ENCODE peak calls at places on chromosomes 6 and 20, in nine cellular contexts. P is amniotic stem cell; G is GM04504; X is stimulated activated naive CD8-positive, alpha-beta T cell treated with anti-CD3 and anti-CD28 coated beads, Interleukin-15, Interleukin-2, amounts not matched to agents 100 U/mL and 50 U/mL, for 24 hours; I is ELR; C is NCI-H82; M is hippocampal formation; H is activated T-cell treated with anti-CD3 and anti-CD28 coated beads for 1 hour; U is substantia nigra. F is an unnamed sample.

GRCh38 chr20:50142812-50143211 is 10.7 kb downstream of the PEDS1 start:
- DNase-seq in P (no peak), G (no peak), X (no peak), I (no peak), C (no peak), M (no peak), H (no peak), U (no peak), F (no peak)

GRCh38 chr6:32853541-32854375 is at the start of the genes PSMB9 and TAP1:
- DNase-seq in P (peak; percentile 80), G (peak; percentile 87), X (peak; percentile 96), I (peak; percentile 95), C (peak; percentile 85), M (peak; percentile 96), H (peak; percentile 88), U (peak; percentile 99), F (peak; percentile 97)

GRCh38 chr6:29493261-29493660 is 5.5 kb upstream of the MAS1L start:
- DNase-seq in P (no peak), G (no peak), X (no peak), I (no peak), C (no peak), M (no peak), H (no peak), U (no peak), F (no peak)

GRCh38 chr6:91268941-91269340 is 682.1 kb upstream of the MAP3K7 start:
- DNase-seq in P (no peak), G (no peak), X (no peak), I (no peak), C (no peak), M (no peak), H (no peak), U (no peak), F (no peak)

GRCh38 chr6:55174211-55175013 is at the start of gene HCRTR2:
- DNase-seq in P (no peak), G (no peak), X (no peak), I (peak; percentile 9), C (peak; percentile 66), M (no peak), H (no peak), U (no peak), F (no peak)

GRCh38 chr20:46959081-46959692 is 64.5 kb downstream of the EYA2 start:
- DNase-seq in P (peak; percentile 82), G (peak; percentile 75), X (no peak), I (peak; percentile 96), C (no peak), M (no peak), H (no peak), U (no peak), F (no peak)

GRCh38 chr6:57305112-57305511 is 12.3 kb upstream of the PRIM2 start:
- DNase-seq in P (no peak), G (peak; percentile 66), X (no peak), I (no peak), C (peak; percentile 42), M (no peak), H (no peak), U (no peak), F (no peak)

GRCh38 chr6:166507809-166508373 is 78.6 kb downstream of the RAMACL start:
- DNase-seq in P (no peak), G (no peak), X (no peak), I (no peak), C (no peak), M (no peak), H (no peak), U (no peak), F (no peak)

GRCh38 chr6:14889172-14889571 is 356.7 kb upstream of the JARID2 start:
- DNase-seq in P (no peak), G (no peak), X (no peak), I (peak; percentile 50), C (no peak), M (no peak), H (no peak), U (no peak), F (no peak)

GRCh38 chr6:20702366-20702765 is 168.1 kb downstream of the CDKAL1 start:
- DNase-seq in P (no peak), G (no peak), X (no peak), I (no peak), C (no peak), M (no peak), H (no peak), U (no peak), F (no peak)

GRCh38 chr6:50610562-50610961 is 102.8 kb upstream of the TFAP2D start:
- DNase-seq in P (no peak), G (no peak), X (no peak), I (peak; percentile 11), C (peak; percentile 17), M (no peak), H (no peak), U (no peak), F (no peak)

GRCh38 chr6:47633141-47633540 is 65.2 kb upstream of the ADGRF4 start:
- DNase-seq in P (no peak), G (no peak), X (no peak), I (peak; percentile 41), C (peak; percentile 81), M (no peak), H (no peak), U (no peak), F (no peak)

GRCh38 chr20:62952373-62953166 is at the start of gene SLC17A9:
- DNase-seq in P (no peak), G (no peak), X (peak; percentile 87), I (peak; percentile 88), C (peak; percentile 90), M (no peak), H (no peak), U (no peak), F (peak; percentile 92)

GRCh38 chr20:9838378-9839295 is at the start of gene PAK5:
- DNase-seq in P (no peak), G (no peak), X (no peak), I (no peak), C (peak; percentile 93), M (peak; percentile 60), H (no peak), U (peak; percentile 18), F (no peak)

GRCh38 chr6:137832110-137832509 is 34.9 kb upstream of the TNFAIP3 start:
- DNase-seq in P (peak; percentile 37), G (peak; percentile 58), X (no peak), I (peak; percentile 95), C (no peak), M (no peak), H (no peak), U (no peak), F (no peak)

GRCh38 chr20:61573415-61574305 is 321.6 kb downstream of the CDH4 start:
- DNase-seq in P (no peak), G (no peak), X (no peak), I (no peak), C (no peak), M (no peak), H (no peak), U (no peak), F (no peak)

GRCh38 chr6:158402184-158402583 is 89.9 kb downstream of the TULP4 start:
- DNase-seq in P (no peak), G (no peak), X (no peak), I (no peak), C (no peak), M (no peak), H (no peak), U (no peak), F (no peak)

GRCh38 chr20:19099586-19100555 is 112.6 kb upstream of the SLC24A3 start:
- DNase-seq in P (no peak), G (no peak), X (no peak), I (no peak), C (no peak), M (no peak), H (no peak), U (no peak), F (no peak)

GRCh38 chr20:39660251-39660650 is 698.1 kb downstream of the DHX35 start:
- DNase-seq in P (no peak), G (no peak), X (no peak), I (peak; percentile 9), C (no peak), M (no peak), H (no peak), U (no peak), F (no peak)

GRCh38 chr20:45111799-45112471 is 3.0 kb downstream of the WFDC5 start:
- DNase-seq in P (no peak), G (no peak), X (no peak), I (peak; percentile 51), C (peak; percentile 56), M (no peak), H (no peak), U (no peak), F (peak; percentile 18)

GRCh38 chr20:22379472-22379871 is 204.9 kb downstream of the FOXA2 start:
- DNase-seq in P (no peak), G (peak; percentile 0), X (no peak), I (peak; percentile 8), C (no peak), M (no peak), H (no peak), U (no peak), F (no peak)

GRCh38 chr6:128158496-128158895 is 257.6 kb upstream of the THEMIS start:
- DNase-seq in P (no peak), G (peak; percentile 4), X (no peak), I (peak; percentile 75), C (no peak), M (no peak), H (no peak), U (no peak), F (no peak)

GRCh38 chr6:105789935-105790334 is 296.2 kb upstream of the PRDM1 start:
- DNase-seq in P (no peak), G (no peak), X (no peak), I (no peak), C (no peak), M (no peak), H (no peak), U (no peak), F (no peak)

GRCh38 chr6:139338845-139339244 is 35.6 kb downstream of the CITED2 start:
- DNase-seq in P (no peak), G (peak; percentile 61), X (no peak), I (no peak), C (no peak), M (no peak), H (no peak), U (no peak), F (no peak)

GRCh38 chr6:14635933-14636599 is 518.5 kb downstream of the CD83 start:
- DNase-seq in P (no peak), G (no peak), X (peak; percentile 15), I (no peak), C (no peak), M (no peak), H (no peak), U (no peak), F (peak; percentile 46)

GRCh38 chr6:166496460-166496859 is 90.0 kb downstream of the RAMACL start:
- DNase-seq in P (no peak), G (no peak), X (no peak), I (no peak), C (no peak), M (no peak), H (no peak), U (no peak), F (no peak)

GRCh38 chr6:154653853-154654252 is 79.4 kb upstream of the SCAF8 start:
- DNase-seq in P (peak; percentile 34), G (peak; percentile 6), X (no peak), I (peak; percentile 88), C (no peak), M (no peak), H (no peak), U (no peak), F (no peak)

GRCh38 chr6:155107432-155108069 is 112.4 kb downstream of the TIAM2 start:
- DNase-seq in P (no peak), G (no peak), X (no peak), I (no peak), C (no peak), M (no peak), H (no peak), U (no peak), F (no peak)

F was measured in GM12865.